ENCODE peak calls at places on chromosomes 6 and 20, in seven cellular contexts. F is neural progenitor cell; B is CD8-positive, alpha-beta memory T cell; I is CD8-positive, alpha-beta T cell; T is IMR-90; J is transverse colon; O is left lung. S is an unnamed sample.

GRCh38 chr20:3758566-3758965 is 9.0 kb downstream of the ADISSP start:
- DNase-seq in F (no peak), B (no peak), I (no peak), T (no peak), J (no peak), O (no peak), S (no peak)

GRCh38 chr6:73514746-73515110 is 6.1 kb downstream of the EEF1A1 start:
- DNase-seq in F (no peak), B (no peak), I (no peak), T (peak; percentile 34), J (no peak), O (no peak), S (no peak)

GRCh38 chr20:14609328-14610221 is 272.2 kb upstream of the FLRT3 start:
- DNase-seq in F (no peak), B (no peak), I (no peak), T (no peak), J (no peak), O (no peak), S (no peak)

GRCh38 chr6:69867075-69867911 is 937 bp downstream of the COL19A1 start:
- DNase-seq in F (peak; percentile 90), B (peak; percentile 31), I (peak; percentile 58), T (peak; percentile 0), J (peak; percentile 54), O (peak; percentile 34), S (peak; percentile 74)

GRCh38 chr6:41194386-41194785 is 6.6 kb downstream of the TREML2 start:
- DNase-seq in F (no peak), B (no peak), I (no peak), T (no peak), J (no peak), O (no peak), S (no peak)

GRCh38 chr20:41052742-41053419 is 24.3 kb downstream of the TOP1 start:
- DNase-seq in F (peak; percentile 39), B (no peak), I (no peak), T (peak; percentile 85), J (peak; percentile 24), O (no peak), S (no peak)

GRCh38 chr6:24851086-24851485 is 52.4 kb upstream of the ARMH2 start:
- DNase-seq in F (no peak), B (no peak), I (no peak), T (no peak), J (no peak), O (no peak), S (no peak)

GRCh38 chr6:117573006-117573680 is 29.2 kb downstream of the GOPC start:
- DNase-seq in F (no peak), B (no peak), I (no peak), T (no peak), J (no peak), O (no peak), S (no peak)

GRCh38 chr6:13427346-13427745 is 60.1 kb downstream of the GFOD1 start:
- DNase-seq in F (no peak), B (no peak), I (no peak), T (no peak), J (no peak), O (no peak), S (no peak)

GRCh38 chr6:121365499-121366183 is 31.4 kb upstream of the TBC1D32 start:
- DNase-seq in F (no peak), B (no peak), I (no peak), T (no peak), J (no peak), O (no peak), S (no peak)

GRCh38 chr6:46380152-46380807 is 111.0 kb downstream of the RCAN2 start:
- DNase-seq in F (no peak), B (no peak), I (no peak), T (no peak), J (no peak), O (no peak), S (no peak)

DNA sequence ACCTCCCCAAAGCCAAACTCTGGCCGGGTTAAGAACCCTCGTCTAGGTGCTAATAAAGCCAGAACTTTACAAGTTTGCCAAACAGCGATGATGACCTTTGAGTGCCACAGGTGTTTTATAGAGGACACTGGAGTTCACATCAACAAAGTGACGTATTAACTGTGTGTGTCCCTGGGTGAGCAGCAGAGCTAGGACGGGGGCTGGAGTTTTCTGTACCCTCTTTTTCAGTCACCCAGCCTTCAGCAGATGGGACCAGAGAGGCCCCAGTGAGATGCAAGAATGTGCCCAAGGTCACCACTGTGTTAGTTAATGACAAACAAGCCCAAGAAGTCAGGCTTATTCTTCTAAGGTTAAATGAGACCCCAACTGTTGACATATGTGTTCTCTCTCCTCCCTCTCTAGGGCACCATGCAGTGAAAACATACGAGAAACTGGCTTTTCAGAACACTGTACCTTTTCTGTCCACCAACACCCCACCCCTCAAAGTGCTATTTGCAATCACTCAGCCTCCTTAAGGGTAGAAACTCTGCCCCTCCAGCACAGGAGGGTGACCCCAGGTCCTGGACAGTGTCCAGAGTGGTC is 5.3 kb downstream of the SDC4 start:
- DNase-seq in F (no peak), B (no peak), I (no peak), T (no peak), J (no peak), O (no peak), S (no peak)
- H3K4me3 ChIP-seq in F (no peak overlapping the region), B (no peak overlapping the region), I (no peak overlapping the region), T (no peak overlapping the region), J (peak overlapping the region; percentile 3), O (no peak overlapping the region), S (no peak overlapping the region)

GRCh38 chr6:28643017-28643740 is 117.5 kb downstream of the GPX5 start:
- DNase-seq in F (peak; percentile 62), B (no peak), I (no peak), T (peak; percentile 78), J (no peak), O (no peak), S (peak; percentile 51)

GRCh38 chr6:28651161-28651560 is 125.5 kb downstream of the GPX5 start:
- DNase-seq in F (no peak), B (no peak), I (no peak), T (no peak), J (no peak), O (no peak), S (no peak)

GRCh38 chr6:28646650-28647049 is 121.0 kb downstream of the GPX5 start:
- DNase-seq in F (no peak), B (no peak), I (no peak), T (no peak), J (no peak), O (no peak), S (no peak)

GRCh38 chr6:28648878-28649375 is 123.2 kb downstream of the GPX5 start:
- DNase-seq in F (no peak), B (no peak), I (no peak), T (no peak), J (no peak), O (no peak), S (peak; percentile 53)

DNA sequence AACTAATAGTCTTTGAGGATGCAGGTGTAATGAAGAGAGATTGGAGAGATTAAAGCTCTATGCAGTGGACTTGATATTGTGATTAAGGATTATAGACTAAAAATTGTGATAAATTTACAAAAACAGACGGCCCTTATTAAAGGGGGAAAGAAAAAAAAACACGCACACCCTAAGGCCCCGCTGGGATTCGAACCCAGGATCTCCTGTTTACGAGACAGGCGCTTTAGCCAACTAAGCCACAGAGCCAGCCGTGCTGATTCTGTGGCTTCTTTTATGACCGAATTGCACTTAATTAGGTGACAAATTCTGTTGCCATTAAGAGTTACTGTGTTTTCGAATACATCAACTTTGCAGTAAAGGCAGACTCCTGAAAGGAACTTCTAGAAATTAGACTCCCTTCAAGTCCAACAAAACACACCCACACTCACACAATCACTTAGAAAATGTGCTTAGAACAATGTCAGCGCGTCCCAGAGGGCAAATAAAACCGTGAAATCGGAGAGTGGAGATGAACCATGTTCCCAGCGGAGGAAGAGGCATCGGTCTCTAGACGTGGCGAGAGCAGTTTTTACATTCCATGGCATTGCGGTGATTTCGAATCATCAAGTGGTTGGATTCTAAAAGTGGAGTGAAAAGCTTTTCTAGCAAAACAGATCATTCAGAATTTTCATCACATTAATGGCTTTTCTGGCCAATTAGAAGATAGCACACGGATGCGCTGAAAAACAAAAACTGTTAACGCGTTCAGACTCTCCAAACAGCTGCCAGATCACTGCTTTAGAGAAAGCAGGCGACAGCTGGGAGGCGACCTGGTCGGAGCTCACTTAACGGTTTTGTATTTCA is 122.6 kb downstream of the GPX5 start:
- DNase-seq in F (peak; percentile 85), B (no peak), I (no peak), T (peak; percentile 74), J (no peak), O (peak; percentile 43), S (peak; percentile 32)
- H3K27me3 ChIP-seq in F (peaks cover 7% of the 10 kb centered on the region), B (peaks cover 10% of the 10 kb centered on the region), I (peaks cover 3% of the 10 kb centered on the region), T (no peaks in the 10 kb centered on the region), J (peaks cover 65% of the 10 kb centered on the region), O (peaks cover 87% of the 10 kb centered on the region), S (no peaks in the 10 kb centered on the region)

DNA sequence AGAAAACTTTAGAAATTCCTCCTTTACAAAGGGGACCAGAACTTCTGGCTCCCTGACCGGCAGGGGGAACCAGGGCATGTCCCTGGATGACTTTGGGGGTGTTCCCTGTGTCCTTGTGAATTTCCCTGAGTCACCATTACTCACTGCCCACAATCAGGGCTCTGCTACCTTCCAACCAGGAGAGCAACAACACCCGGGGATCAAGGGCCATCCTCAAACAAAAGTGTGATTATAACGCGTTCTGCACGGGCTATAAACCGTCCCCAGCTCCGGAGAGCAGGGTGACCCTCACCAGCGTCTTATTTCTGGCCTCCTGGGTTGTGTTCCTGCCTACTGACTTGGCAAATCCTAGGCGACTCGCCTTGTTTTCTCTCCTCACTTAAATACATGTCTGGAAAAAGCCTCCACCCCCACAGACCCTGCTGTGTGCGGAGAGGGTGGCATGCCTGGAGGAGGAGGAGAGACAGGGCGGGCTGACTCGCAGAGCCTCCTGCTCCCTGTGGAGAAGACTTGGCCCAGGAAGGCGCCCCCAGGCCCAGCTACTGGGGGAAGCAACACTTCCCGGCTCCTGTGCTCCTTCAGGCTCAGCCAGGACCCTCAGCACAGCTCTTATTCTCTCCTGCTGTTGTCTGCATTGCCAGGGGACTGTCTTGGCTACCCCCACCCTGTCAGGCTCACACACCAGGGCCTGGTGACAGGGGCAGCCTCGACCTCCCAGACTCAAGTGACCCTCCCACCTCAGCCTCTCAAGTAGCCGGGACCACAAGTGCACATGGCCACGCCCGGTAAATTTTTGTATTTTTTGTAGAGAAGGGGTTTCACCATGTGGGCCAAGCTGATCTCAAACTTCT is 54.1 kb downstream of the FGD2 start:
- DNase-seq in F (peak; percentile 84), B (no peak), I (no peak), T (peak; percentile 97), J (peak; percentile 75), O (peak; percentile 73), S (peak; percentile 88)
- H3K4me3 ChIP-seq in F (peak overlapping the region; percentile 20), B (no peak overlapping the region), I (no peak overlapping the region), T (peak overlapping the region; percentile 1), J (no peak overlapping the region), O (no peak overlapping the region), S (no peak overlapping the region)

DNA sequence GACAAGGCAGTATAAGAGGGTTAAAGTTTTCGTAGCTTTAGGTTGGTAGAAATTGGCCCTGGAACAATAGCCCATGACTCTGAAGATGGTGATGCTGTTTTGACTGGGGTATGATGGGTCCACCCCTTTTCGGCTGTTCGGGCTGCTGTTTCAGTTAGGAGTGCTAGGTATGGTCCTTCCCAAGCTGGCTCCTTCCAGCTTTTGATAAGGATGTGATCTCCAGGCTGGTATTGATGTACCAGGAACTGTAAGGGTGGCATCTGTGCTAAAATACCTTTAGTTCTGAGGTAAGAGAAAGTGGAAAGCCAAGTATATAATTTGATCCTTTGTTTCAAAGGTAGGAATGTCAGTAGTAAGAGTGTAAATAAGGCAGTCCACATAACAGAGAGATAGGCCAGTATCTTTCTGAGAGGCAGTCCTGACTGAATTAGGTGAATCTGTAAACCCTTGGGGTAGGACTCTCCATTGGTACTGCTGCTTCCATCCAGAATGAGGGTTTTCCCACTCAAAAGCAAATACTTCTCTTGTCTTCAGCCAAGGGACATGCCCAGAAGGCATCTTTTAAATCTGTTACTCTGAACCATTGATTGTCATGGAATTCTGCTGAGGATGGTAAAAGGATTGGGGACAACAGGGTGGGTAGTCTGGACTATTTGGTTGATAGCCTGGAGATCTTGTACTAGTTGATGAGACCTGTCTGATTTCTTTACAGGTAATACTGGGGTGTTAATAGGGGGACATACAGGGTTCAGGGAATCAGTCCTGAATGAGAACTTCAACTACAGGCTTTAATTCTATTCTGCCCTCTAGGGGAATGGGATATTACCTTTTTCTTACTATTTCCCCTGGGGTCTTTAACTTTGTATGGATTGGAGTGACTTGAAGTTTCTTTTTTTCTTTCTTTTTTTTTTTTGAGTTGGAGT is 6.1 kb upstream of the ZNFX1 start:
- DNase-seq in F (no peak), B (no peak), I (no peak), T (no peak), J (no peak), O (no peak), S (no peak)
- H3K27me3 ChIP-seq in F (no peaks in the 10 kb centered on the region), B (no peaks in the 10 kb centered on the region), I (no peaks in the 10 kb centered on the region), T (no peaks in the 10 kb centered on the region), J (no peaks in the 10 kb centered on the region), O (no peaks in the 10 kb centered on the region), S (no peaks in the 10 kb centered on the region)